ENCODE peak calls at places on chromosomes 7 and 10, in ten cellular contexts. C, L, G, V, U, D, W, M, J and S are unnamed samples.

GRCh38 chr7:30091431-30092386 is 43.1 kb upstream of the MTURN start:
- DNase-seq in D (no peak), U (no peak), L (peak), G (no peak), W (no peak), J (no peak), V (no peak), M (no peak), C (no peak), S (no peak)

GRCh38 chr7:17130281-17131059 is 168.0 kb upstream of the AHR start:
- DNase-seq in C (no peak), D (no peak), U (no peak), G (no peak), J (no peak), M (no peak), W (no peak), V (no peak), L (peak), S (no peak)

GRCh38 chr7:48548667-48549066 is 375.7 kb upstream of the CDC14C start:
- DNase-seq in L (no peak), G (no peak), D (no peak), J (no peak), W (no peak), U (no peak), C (no peak), V (no peak), M (no peak), S (no peak)

GRCh38 chr7:42624471-42624870 is 287.4 kb downstream of the C7orf25 start:
- DNase-seq in M (no peak), C (no peak), D (no peak), V (no peak), L (no peak), U (no peak), G (no peak), W (no peak), J (no peak), S (no peak)

GRCh38 chr10:81953420-81953819 is 78.4 kb downstream of the NRG3 start:
- DNase-seq in M (no peak), G (no peak), D (no peak), U (no peak), L (no peak), W (no peak), C (no peak), J (no peak), V (no peak), S (no peak)

GRCh38 chr10:121167534-121168243 is 316.5 kb downstream of the WDR11 start:
- DNase-seq in L (no peak), J (no peak), D (no peak), G (no peak), V (no peak), M (no peak), W (no peak), U (no peak), C (no peak), S (no peak)

GRCh38 chr7:85191383-85191782 is 4.5 kb upstream of the SEMA3D start:
- DNase-seq in M (no peak), C (no peak), J (no peak), G (no peak), D (no peak), V (no peak), U (no peak), L (peak), W (peak), S (no peak)

GRCh38 chr10:132585732-132586722 is 48.4 kb downstream of the INPP5A start:
- DNase-seq in G (no peak), W (peak), J (peak), C (peak), U (peak), L (no peak), V (no peak), D (no peak), M (peak), S (no peak)

GRCh38 chr7:135734343-135734689 is 6.3 kb upstream of the SLC13A4 start:
- DNase-seq in M (no peak), G (no peak), D (no peak), U (no peak), C (no peak), V (no peak), L (no peak), J (no peak), W (no peak), S (no peak)

GRCh38 chr7:82562716-82563404 is 119.3 kb upstream of the CACNA2D1 start:
- DNase-seq in V (no peak), C (no peak), U (no peak), D (no peak), J (no peak), W (no peak), G (no peak), M (no peak), L (no peak), S (no peak)

GRCh38 chr7:55538538-55538937 is 33.8 kb downstream of the VOPP1 start:
- DNase-seq in G (no peak), W (no peak), J (no peak), C (no peak), M (no peak), D (no peak), V (no peak), L (no peak), U (no peak), S (no peak)

GRCh38 chr10:101967713-101968112 is 88.3 kb downstream of the ARMH3 start:
- DNase-seq in J (no peak), W (no peak), L (no peak), G (no peak), U (no peak), V (no peak), C (no peak), M (no peak), D (no peak), S (no peak)

GRCh38 chr7:43586251-43586900 is 3.5 kb downstream of the STK17A start:
- DNase-seq in W (no peak), L (peak), U (no peak), J (no peak), D (no peak), V (no peak), G (no peak), M (no peak), C (no peak), S (no peak)

GRCh38 chr7:100267648-100268047 is 39.9 kb upstream of the SPDYE3 start:
- DNase-seq in C (no peak), L (no peak), M (no peak), G (no peak), U (no peak), J (no peak), W (no peak), V (no peak), D (no peak), S (no peak)

GRCh38 chr7:105934577-105935185 is 28.4 kb upstream of the CDHR3 start:
- DNase-seq in M (no peak), U (no peak), J (no peak), V (no peak), W (peak), D (no peak), G (no peak), L (peak), C (peak), S (peak)

GRCh38 chr7:148461780-148462179 is 128.8 kb upstream of the C7orf33 start:
- DNase-seq in G (no peak), J (no peak), M (no peak), D (no peak), U (no peak), W (no peak), L (no peak), V (no peak), C (no peak), S (no peak)

GRCh38 chr10:50536617-50537252 is 87.0 kb downstream of the SGMS1 start:
- DNase-seq in L (no peak), M (no peak), G (no peak), U (no peak), V (no peak), J (no peak), W (no peak), C (no peak), D (no peak), S (no peak)

GRCh38 chr10:13586676-13587355 is at the start of gene PRPF18:
- DNase-seq in U (peak), W (peak), L (peak), V (peak), G (peak), D (peak), J (peak), M (peak), C (peak), S (peak)
- TF ChIP-seq POLR2A in U (no peak), W (peak), L (peak), V (peak), G (no peak), D (peak), J (peak), M (peak), C (no peak), S (peak)

DNA sequence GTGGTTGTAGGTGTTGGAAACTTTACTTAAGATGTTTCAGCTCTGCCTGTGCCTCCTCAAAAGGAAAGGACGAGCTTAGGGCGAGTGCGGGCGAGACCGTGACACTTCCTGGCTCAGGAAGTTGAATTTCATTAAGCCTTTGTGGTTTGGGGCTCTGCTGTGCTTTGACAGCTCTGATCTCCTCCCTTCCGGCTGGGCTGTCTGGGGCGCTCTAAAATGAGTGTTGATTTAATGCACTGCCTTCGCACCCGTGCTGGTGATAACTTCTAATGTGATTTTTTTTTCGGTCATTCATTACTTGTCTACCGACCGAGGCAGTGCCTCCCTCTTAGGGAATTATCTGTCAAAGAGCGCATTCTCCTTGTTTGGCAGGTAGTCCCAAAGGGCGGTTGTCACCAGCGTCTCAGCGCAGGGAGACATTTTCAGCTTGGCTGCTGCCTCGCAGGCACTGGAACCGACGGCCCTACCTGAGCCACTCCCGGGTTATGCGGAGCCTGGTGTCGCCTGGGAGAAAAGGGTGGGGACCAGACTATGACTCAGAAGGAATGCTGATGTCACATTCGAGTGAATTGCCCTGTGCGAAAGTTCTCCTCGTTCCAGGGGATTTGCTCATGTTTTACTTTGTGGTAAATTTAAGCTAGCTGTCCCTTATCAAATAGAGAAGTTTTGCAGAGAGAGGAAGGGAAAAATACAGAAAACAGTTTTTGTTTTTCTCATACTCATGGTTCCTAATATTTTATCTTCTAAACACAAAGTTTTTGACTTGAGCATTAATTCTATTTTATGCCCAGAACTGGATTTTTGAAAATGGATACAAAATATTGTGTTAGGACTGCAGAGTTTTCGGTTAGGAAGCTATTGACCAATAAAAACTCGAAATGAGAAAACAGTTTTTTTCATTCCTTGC is 920 bp downstream of the TES start:
- DNase-seq in G (peak), M (peak), C (peak), J (peak), L (peak), D (peak), V (peak), W (peak), U (peak), S (peak)
- TF ChIP-seq POLR2A in G (peak), M (peak), C (no peak), J (peak), L (peak), D (peak), V (peak), W (no peak), U (peak), S (peak)

GRCh38 chr7:79774150-79774549 is 320.7 kb upstream of the MAGI2 start:
- DNase-seq in L (no peak), J (no peak), M (no peak), D (no peak), U (no peak), C (no peak), W (no peak), V (no peak), G (no peak), S (no peak)

GRCh38 chr7:79770970-79771369 is 317.5 kb upstream of the MAGI2 start:
- DNase-seq in W (no peak), U (no peak), V (no peak), L (no peak), D (no peak), G (no peak), M (no peak), J (no peak), C (no peak), S (no peak)

GRCh38 chr7:79770053-79770452 is 316.6 kb upstream of the MAGI2 start:
- DNase-seq in U (no peak), D (no peak), W (no peak), J (no peak), L (no peak), V (no peak), M (no peak), G (no peak), C (no peak), S (no peak)
- TF ChIP-seq POLR2A in U (no peak), D (no peak), W (no peak), J (no peak), L (no peak), V (no peak), M (no peak), G (no peak), C (no peak), S (no peak)

GRCh38 chr10:123391275-123392028 is 237.2 kb downstream of the BUB3 start:
- DNase-seq in V (peak), M (no peak), D (no peak), C (no peak), U (no peak), W (no peak), J (no peak), L (no peak), G (no peak), S (no peak)

GRCh38 chr10:123390332-123390731 is 236.1 kb downstream of the BUB3 start:
- DNase-seq in G (no peak), W (no peak), J (no peak), V (no peak), C (no peak), D (no peak), U (no peak), L (no peak), M (no peak), S (no peak)

GRCh38 chr10:123393170-123393569 is 239.0 kb downstream of the BUB3 start:
- DNase-seq in D (no peak), C (no peak), G (no peak), L (no peak), M (no peak), J (no peak), U (no peak), W (no peak), V (no peak), S (no peak)

GRCh38 chr10:123390874-123391273 is 236.7 kb downstream of the BUB3 start:
- DNase-seq in C (no peak), U (no peak), W (no peak), M (no peak), J (no peak), L (no peak), D (no peak), G (no peak), V (no peak), S (no peak)

GRCh38 chr10:123392182-123392930 is 238.2 kb downstream of the BUB3 start:
- DNase-seq in M (no peak), L (no peak), J (no peak), V (peak), W (peak), C (no peak), D (no peak), G (no peak), U (no peak), S (no peak)
- TF ChIP-seq POLR2A in M (no peak), L (no peak), J (no peak), V (peak), W (no peak), C (no peak), D (no peak), G (no peak), U (no peak), S (no peak)

DNA sequence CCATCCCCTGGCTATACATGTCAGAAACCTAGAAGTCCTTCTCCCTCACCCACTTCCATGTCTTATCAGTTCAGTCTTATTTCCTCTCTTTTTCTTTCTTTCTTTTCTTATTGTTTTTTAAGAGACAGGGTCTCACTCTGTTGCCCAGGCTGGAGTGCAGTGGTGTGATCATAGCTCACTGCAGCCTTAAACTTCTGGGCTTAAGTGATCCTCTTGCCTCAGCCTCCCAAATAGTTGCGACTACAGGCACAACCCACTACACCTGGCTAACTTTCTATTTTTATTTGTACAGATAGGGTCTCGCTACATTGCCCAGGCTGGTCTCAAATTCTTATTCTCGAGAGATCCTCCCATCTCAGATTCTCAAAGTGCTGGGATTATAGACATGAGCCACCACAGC is 2.8 kb downstream of the SFXN4 start:
- DNase-seq in W (no peak), M (no peak), C (no peak), D (no peak), U (no peak), V (no peak), G (no peak), L (no peak), J (no peak), S (no peak)
- TF ChIP-seq POLR2A in W (no peak), M (no peak), C (no peak), D (no peak), U (no peak), V (no peak), G (no peak), L (no peak), J (no peak), S (no peak)

DNA sequence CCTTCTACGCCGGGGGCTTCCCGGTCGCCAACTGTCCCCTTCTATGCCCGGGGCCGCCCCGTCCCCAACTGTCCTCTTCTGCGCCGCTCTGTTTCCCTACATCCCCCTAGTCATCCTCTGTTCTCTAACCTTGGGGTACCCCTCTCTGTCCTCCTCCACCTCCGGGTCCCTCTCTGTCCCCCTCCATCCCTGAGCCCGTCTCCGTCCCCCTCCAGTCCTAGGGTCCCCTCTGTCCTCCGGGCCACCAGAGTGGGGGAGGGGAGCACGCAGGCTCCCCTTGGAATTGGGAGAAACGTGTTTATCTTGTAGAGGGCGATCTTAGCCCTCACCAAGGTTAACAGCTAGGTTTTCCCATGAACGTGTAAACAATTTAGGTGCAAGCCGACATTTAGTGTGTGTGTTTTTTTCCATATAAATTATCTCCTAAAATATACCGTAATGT is 861 bp upstream of the KLF6 start:
- DNase-seq in V (no peak), C (peak), J (no peak), M (no peak), D (peak), L (peak), G (no peak), W (no peak), U (peak), S (no peak)
- TF ChIP-seq POLR2A in V (no peak), C (no peak), J (no peak), M (no peak), D (no peak), L (no peak), G (no peak), W (no peak), U (no peak), S (no peak)

GRCh38 chr7:1855396-1856160 is 185.5 kb downstream of the ELFN1 start:
- DNase-seq in G (no peak), M (peak), U (peak), L (no peak), W (no peak), V (no peak), D (peak), J (peak), C (no peak), S (no peak)

GRCh38 chr7:1856161-1856965 is 186.3 kb downstream of the ELFN1 start:
- DNase-seq in U (peak), V (no peak), D (peak), L (no peak), C (no peak), W (no peak), J (peak), M (peak), G (no peak), S (no peak)

GRCh38 chr7:1852781-1853618 is 182.9 kb downstream of the ELFN1 start:
- DNase-seq in U (peak), G (no peak), L (no peak), V (no peak), J (peak), M (peak), W (no peak), D (peak), C (no peak), S (no peak)

GRCh38 chr7:1853619-1854520 is 183.8 kb downstream of the ELFN1 start:
- DNase-seq in W (peak), V (no peak), C (no peak), G (no peak), U (peak), L (no peak), M (peak), J (no peak), D (peak), S (no peak)

GRCh38 chr7:1854521-1855395 is 184.7 kb downstream of the ELFN1 start:
- DNase-seq in U (peak), V (no peak), J (peak), M (peak), W (peak), L (no peak), C (no peak), D (peak), G (no peak), S (no peak)
- TF ChIP-seq POLR2A in U (no peak), V (no peak), J (no peak), M (no peak), W (no peak), L (no peak), C (no peak), D (no peak), G (no peak), S (no peak)